ENCODE peak calls at places on chromosomes 6 and 20, in eight cellular contexts. J, B, E, Y, I, F, X and W are unnamed samples.

GRCh38 chr6:43575105-43575771 is 600 bp downstream of the XPO5 start:
- DNase-seq in J (no peak), B (no peak), E (peak; percentile 23), Y (peak; percentile 15), I (no peak), F (no peak), X (peak; percentile 38), W (no peak)

GRCh38 chr6:115137910-115138309 is 795.1 kb upstream of the HS3ST5 start:
- DNase-seq in J (no peak), B (no peak), E (no peak), Y (no peak), I (no peak), F (peak; percentile 56), X (no peak), W (no peak)

GRCh38 chr6:122712093-122712863 is 67.2 kb upstream of the FABP7 start:
- DNase-seq in J (no peak), B (no peak), E (no peak), Y (peak; percentile 75), I (no peak), F (no peak), X (no peak), W (no peak)

GRCh38 chr20:51085761-51086160 is 62.9 kb upstream of the KCNG1 start:
- DNase-seq in J (peak; percentile 25), B (peak; percentile 18), E (no peak), Y (no peak), I (no peak), F (peak; percentile 45), X (peak; percentile 67), W (no peak)

GRCh38 chr6:167397712-167398111 is 72.8 kb downstream of the TTLL2 start:
- DNase-seq in J (no peak), B (no peak), E (no peak), Y (no peak), I (no peak), F (no peak), X (no peak), W (no peak)

GRCh38 chr6:15017251-15017650 is 228.6 kb upstream of the JARID2 start:
- DNase-seq in J (no peak), B (no peak), E (no peak), Y (peak; percentile 24), I (no peak), F (peak; percentile 83), X (peak; percentile 60), W (no peak)

GRCh38 chr20:24353135-24353694 is 116.2 kb upstream of the SYNDIG1 start:
- DNase-seq in J (no peak), B (no peak), E (no peak), Y (no peak), I (no peak), F (no peak), X (no peak), W (no peak)

GRCh38 chr6:22026160-22026678 is 270.6 kb downstream of the PRL start:
- DNase-seq in J (no peak), B (no peak), E (no peak), Y (peak; percentile 78), I (no peak), F (no peak), X (no peak), W (no peak)

GRCh38 chr6:125791151-125791819 is 525 bp downstream of the NCOA7 start:
- DNase-seq in J (peak; percentile 71), B (no peak), E (no peak), Y (peak; percentile 58), I (no peak), F (peak; percentile 71), X (peak; percentile 79), W (no peak)

GRCh38 chr6:33764036-33764435 is 17.3 kb upstream of the IP6K3 start:
- DNase-seq in J (no peak), B (no peak), E (no peak), Y (no peak), I (no peak), F (no peak), X (no peak), W (no peak)

GRCh38 chr20:48577557-48577956 is 250.2 kb downstream of the PREX1 start:
- DNase-seq in J (no peak), B (no peak), E (no peak), Y (no peak), I (no peak), F (no peak), X (no peak), W (no peak)

GRCh38 chr6:71482742-71483141 is 194.1 kb downstream of the OGFRL1 start:
- DNase-seq in J (peak; percentile 14), B (no peak), E (no peak), Y (no peak), I (no peak), F (no peak), X (no peak), W (no peak)
- H3K4me1 ChIP-seq in J (peaks cover 15% of the 10 kb centered on the region), B (peaks cover 9% of the 10 kb centered on the region), E (no peaks in the 10 kb centered on the region), Y (peaks cover 7% of the 10 kb centered on the region), I (no peaks in the 10 kb centered on the region), F (no peaks in the 10 kb centered on the region), X (no peaks in the 10 kb centered on the region), W (peaks cover 22% of the 10 kb centered on the region)

DNA sequence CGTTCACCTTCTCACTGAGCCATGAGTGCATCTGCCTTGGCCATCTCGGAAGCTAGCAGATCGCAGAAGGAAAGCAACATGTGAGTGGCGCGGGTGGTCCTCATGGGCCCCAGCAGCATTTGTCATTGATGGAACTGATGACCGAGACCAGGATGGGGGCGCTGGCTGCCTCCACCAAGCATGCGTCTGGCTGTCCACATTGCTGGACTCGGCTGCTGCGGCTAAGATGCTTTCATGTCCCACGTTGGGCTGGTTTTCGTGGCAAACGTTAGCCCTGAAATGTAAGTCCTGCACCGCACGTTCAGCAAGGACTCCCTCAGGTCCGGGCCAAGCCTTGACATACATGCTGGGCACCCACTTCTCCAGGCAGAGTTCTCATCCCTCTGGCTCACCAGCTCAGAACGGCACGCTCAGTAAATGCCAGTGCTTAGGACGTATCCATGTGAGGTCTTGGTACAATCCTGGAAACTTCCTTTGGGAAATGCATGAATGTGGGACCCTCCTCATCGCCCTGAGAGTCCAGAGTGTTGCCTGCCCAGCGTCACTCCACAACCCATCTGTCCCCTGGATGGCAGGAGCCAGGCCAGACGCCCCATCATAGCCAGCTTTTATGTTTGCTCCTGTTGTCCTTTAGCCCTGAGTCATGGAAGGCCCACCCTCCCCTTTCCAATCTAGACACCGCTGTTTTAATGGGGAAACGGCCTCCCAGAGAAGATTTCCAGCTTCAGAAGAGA is 8.4 kb downstream of the SLCO4A1 start:
- DNase-seq in J (no peak), B (no peak), E (no peak), Y (no peak), I (no peak), F (no peak), X (no peak), W (no peak)
- H3K4me3 ChIP-seq in J (no peak overlapping the region), B (no peak overlapping the region), E (no peak overlapping the region), Y (no peak overlapping the region), I (no peak overlapping the region), F (no peak overlapping the region), X (no peak overlapping the region), W (no peak overlapping the region)

GRCh38 chr6:82712826-82713225 is 349.2 kb downstream of the TPBG start:
- DNase-seq in J (no peak), B (no peak), E (no peak), Y (no peak), I (no peak), F (no peak), X (no peak), W (no peak)
- TF ChIP-seq CTCF in J (no peak), B (peak; percentile 63), E (no peak), Y (peak; percentile 23), I (no peak), F (peak; percentile 73), X (no peak), W (peak; percentile 13)

GRCh38 chr6:85640806-85641205 is 1.9 kb downstream of the SYNCRIP start:
- DNase-seq in J (no peak), B (no peak), E (no peak), Y (no peak), I (no peak), F (no peak), X (no peak), W (no peak)

GRCh38 chr6:85641522-85641915 is 1.2 kb downstream of the SYNCRIP start:
- DNase-seq in J (no peak), B (no peak), E (no peak), Y (no peak), I (no peak), F (peak; percentile 51), X (no peak), W (no peak)

GRCh38 chr6:85643530-85644373 is 1.1 kb upstream of the SYNCRIP start:
- DNase-seq in J (peak; percentile 88), B (peak; percentile 78), E (peak; percentile 88), Y (peak; percentile 94), I (peak; percentile 89), F (peak; percentile 96), X (peak; percentile 87), W (peak; percentile 93)

GRCh38 chr6:85642774-85643529 is at the start of gene SYNCRIP:
- DNase-seq in J (peak; percentile 97), B (peak; percentile 94), E (peak; percentile 99), Y (peak; percentile 97), I (peak; percentile 99), F (peak; percentile 99), X (peak; percentile 99), W (peak; percentile 99)

DNA sequence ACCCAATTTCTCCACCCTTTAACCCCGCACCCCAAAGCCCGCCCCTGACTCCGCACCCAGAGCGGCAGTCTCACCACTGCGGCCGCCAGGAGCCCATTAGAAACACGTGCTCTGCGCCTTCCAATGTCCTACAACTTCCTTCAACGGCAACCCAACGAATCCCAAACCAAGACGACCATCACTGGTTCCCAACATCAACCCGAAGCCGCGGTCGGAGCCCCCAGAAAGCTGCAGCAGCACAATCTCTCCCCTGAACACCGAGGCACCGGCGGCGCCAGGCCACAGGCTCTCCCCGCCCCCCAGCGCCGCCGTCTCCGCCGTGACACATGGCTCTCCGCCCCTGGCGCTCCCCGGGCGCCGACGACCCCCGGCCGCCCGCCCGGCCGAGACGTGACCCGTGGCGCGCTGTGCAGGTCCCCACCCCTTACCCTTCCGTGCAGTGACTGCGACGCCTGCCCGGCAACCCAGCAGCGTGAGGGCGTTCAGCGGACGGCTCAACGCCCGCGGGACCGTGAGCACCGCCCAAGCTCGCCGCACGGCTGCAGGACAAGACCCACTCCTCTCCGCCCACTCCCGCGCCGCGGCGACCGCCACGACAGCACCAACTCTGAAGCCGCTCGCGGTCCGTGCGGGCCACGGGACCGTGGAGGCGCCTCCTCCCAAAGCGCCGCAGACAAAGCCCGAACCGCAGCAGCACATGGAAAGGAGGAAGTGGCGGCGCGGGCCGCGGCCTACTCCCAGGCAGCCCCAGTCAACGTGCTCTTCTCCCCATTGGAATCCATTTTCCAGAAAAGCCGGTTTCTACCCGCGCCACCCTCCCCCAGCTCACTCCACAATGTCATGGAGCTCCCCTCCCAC is 541 bp downstream of the SYNCRIP start:
- DNase-seq in J (peak; percentile 48), B (no peak), E (peak; percentile 65), Y (peak; percentile 55), I (peak; percentile 56), F (peak; percentile 78), X (peak; percentile 72), W (peak; percentile 58)
- H3K4me1 ChIP-seq in J (peaks cover 38% of the 10 kb centered on the region), B (peaks cover 35% of the 10 kb centered on the region), E (peaks cover 7% of the 10 kb centered on the region), Y (peaks cover 7% of the 10 kb centered on the region), I (peaks cover 7% of the 10 kb centered on the region), F (no peaks in the 10 kb centered on the region), X (no peaks in the 10 kb centered on the region), W (peaks cover 50% of the 10 kb centered on the region)